ENCODE peak calls at places on chromosomes 12 and 14, in six cellular contexts. S is DND-41, B is hepatocyte, P is GM12878, R is K562, G is keratinocyte. J is an unnamed sample.
A peak's percentile ranks its signal among the peaks of the same experiment; 100 is the strongest.

GRCh38 chr14:97902630-97903029 is 1105.4 kb downstream of the VRK1 start:
- DNase-seq in S (no peak), B (no peak), P (no peak), R (no peak), G (peak; percentile 32), J (no peak)

GRCh38 chr12:103441437-103442186 is 54.2 kb downstream of the C12orf42 start:
- DNase-seq in S (peak; percentile 7), B (no peak), P (peak; percentile 97), R (no peak), G (no peak), J (no peak)

GRCh38 chr12:39236994-39237393 is 205.9 kb downstream of the KIF21A start:
- DNase-seq in S (no peak), B (peak; percentile 49), P (no peak), R (no peak), G (no peak), J (no peak)

GRCh38 chr12:52022841-52023181 is 16.1 kb downstream of the TAMALIN start:
- DNase-seq in S (no peak), B (peak; percentile 56), P (no peak), R (peak; percentile 68), G (no peak), J (no peak)

GRCh38 chr14:87869619-87870583 is 123.1 kb downstream of the GALC start:
- DNase-seq in S (no peak), B (peak; percentile 23), P (no peak), R (no peak), G (peak; percentile 17), J (no peak)

GRCh38 chr12:52971701-52972329 is 22.9 kb downstream of the KRT18 start:
- DNase-seq in S (no peak), B (peak; percentile 79), P (no peak), R (no peak), G (no peak), J (peak; percentile 96)

GRCh38 chr14:28767239-28767850 is 758 bp downstream of the FOXG1 start:
- DNase-seq in S (no peak), B (no peak), P (no peak), R (peak; percentile 23), G (no peak), J (no peak)

GRCh38 chr14:35687335-35687939 is 121.7 kb downstream of the RALGAPA1 start:
- DNase-seq in S (peak; percentile 47), B (peak; percentile 73), P (peak; percentile 2), R (peak; percentile 20), G (no peak), J (peak; percentile 23)

GRCh38 chr12:122839907-122840554 is 4.8 kb downstream of the HIP1R start:
- DNase-seq in S (no peak), B (no peak), P (no peak), R (no peak), G (no peak), J (no peak)

GRCh38 chr12:52382854-52383253 is 2.6 kb downstream of the KRT84 start:
- DNase-seq in S (no peak), B (no peak), P (no peak), R (no peak), G (no peak), J (no peak)

GRCh38 chr12:25840678-25841077 is 117.8 kb upstream of the RASSF8 start:
- DNase-seq in S (no peak), B (no peak), P (no peak), R (no peak), G (no peak), J (no peak)

GRCh38 chr12:124680863-124681778 is 113.7 kb upstream of the NCOR2 start:
- DNase-seq in S (no peak), B (peak; percentile 66), P (peak; percentile 71), R (peak; percentile 65), G (peak; percentile 38), J (peak; percentile 96)

GRCh38 chr12:91109148-91109564 is 2.1 kb downstream of the LUM start:
- DNase-seq in S (peak; percentile 42), B (peak; percentile 84), P (peak; percentile 15), R (peak; percentile 22), G (no peak), J (peak; percentile 59)

GRCh38 chr12:105933671-105934665 is 204.8 kb downstream of the NUAK1 start:
- DNase-seq in S (no peak), B (peak; percentile 56), P (no peak), R (no peak), G (peak; percentile 78), J (peak; percentile 98)

GRCh38 chr12:3491938-3492867 is 1.2 kb downstream of the PRMT8 start:
- DNase-seq in S (peak; percentile 62), B (peak; percentile 91), P (no peak), R (peak; percentile 71), G (peak; percentile 5), J (peak; percentile 7)

GRCh38 chr12:102182635-102183034 is 15.0 kb downstream of the PMCH start:
- DNase-seq in S (no peak), B (no peak), P (no peak), R (no peak), G (no peak), J (no peak)

GRCh38 chr14:95361373-95362179 is 41.9 kb upstream of the CLMN start:
- DNase-seq in S (peak; percentile 34), B (peak; percentile 52), P (no peak), R (peak; percentile 70), G (peak; percentile 25), J (peak; percentile 2)

GRCh38 chr14:61126083-61126962 is 145.3 kb downstream of the SLC38A6 start:
- DNase-seq in S (no peak), B (no peak), P (no peak), R (no peak), G (no peak), J (no peak)

GRCh38 chr12:107429006-107429698 is 256.4 kb upstream of the PWP1 start:
- DNase-seq in S (no peak), B (peak; percentile 64), P (no peak), R (no peak), G (no peak), J (peak; percentile 55)

GRCh38 chr14:63388766-63389431 is 70.2 kb upstream of the GPHB5 start:
- DNase-seq in S (peak; percentile 58), B (peak; percentile 70), P (peak; percentile 24), R (peak; percentile 32), G (no peak), J (no peak)

GRCh38 chr12:89156324-89156723 is 196.0 kb downstream of the DUSP6 start:
- DNase-seq in S (no peak), B (no peak), P (no peak), R (no peak), G (no peak), J (no peak)

GRCh38 chr14:50231475-50232275 is at the start of gene SOS2:
- DNase-seq in S (peak; percentile 82), B (peak; percentile 96), P (peak; percentile 43), R (peak; percentile 76), G (no peak), J (peak; percentile 58)

GRCh38 chr14:52266782-52267181 is 716 bp upstream of the PTGDR start:
- DNase-seq in S (no peak), B (no peak), P (no peak), R (no peak), G (no peak), J (no peak)

GRCh38 chr14:52267501-52268190 is at the start of gene PTGDR:
- DNase-seq in S (no peak), B (peak; percentile 16), P (no peak), R (no peak), G (no peak), J (peak; percentile 10)

GRCh38 chr14:52269100-52269499 is 1.6 kb downstream of the PTGDR start:
- DNase-seq in S (no peak), B (no peak), P (no peak), R (no peak), G (no peak), J (no peak)

GRCh38 chr14:52266179-52266578 is 1.3 kb upstream of the PTGDR start:
- DNase-seq in S (no peak), B (no peak), P (no peak), R (no peak), G (no peak), J (no peak)

GRCh38 chr14:52268191-52269061 is 928 bp downstream of the PTGDR start:
- DNase-seq in S (no peak), B (peak; percentile 14), P (no peak), R (no peak), G (no peak), J (no peak)
- TF ChIP-seq EZH2 in S (no peak), B (peak; percentile 67), P (no peak), R (no peak), G (peak; percentile 36), J (no peak)

DNA sequence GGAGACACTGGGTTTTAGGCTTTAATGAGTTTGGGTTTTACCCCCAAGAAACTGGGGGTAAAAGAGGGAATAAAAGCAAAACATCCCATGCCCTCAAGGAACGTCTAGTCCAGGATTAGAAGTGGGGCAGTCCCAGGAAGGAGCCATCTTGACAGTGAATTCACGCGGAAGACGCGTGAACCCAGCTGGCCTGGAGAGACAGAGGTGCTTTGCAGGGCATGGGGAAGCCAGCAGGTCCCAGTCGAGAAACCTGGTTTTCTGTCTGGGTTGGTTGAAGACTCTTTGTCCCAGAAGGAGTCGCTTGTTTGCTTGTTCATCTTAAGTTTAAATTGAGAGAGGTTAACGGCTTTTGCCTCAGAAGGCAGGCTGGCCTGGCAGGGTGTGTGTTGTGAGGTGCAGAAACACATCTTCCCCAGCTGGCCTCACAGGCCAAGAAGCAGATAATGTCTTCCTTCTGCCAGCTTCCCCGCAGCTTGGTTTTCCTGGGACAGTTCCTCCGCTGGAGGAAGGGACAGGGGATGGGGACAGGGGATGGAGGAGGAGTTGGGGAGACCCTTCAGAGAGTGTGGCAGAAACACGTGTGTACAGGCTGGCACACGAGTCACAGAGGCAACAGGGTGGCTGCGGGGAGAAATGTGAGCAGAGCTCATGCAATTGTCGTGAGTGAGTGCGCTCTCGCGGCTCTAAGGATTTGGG is 18.5 kb upstream of the CD9 start:
- DNase-seq in S (no peak), B (no peak), P (no peak), R (no peak), G (no peak), J (no peak)
- H3K27ac ChIP-seq in S (no peak overlapping the region), B (peak overlapping the region; percentile 87), P (no peak overlapping the region), R (no peak overlapping the region), G (no peak overlapping the region), J (no peak overlapping the region)

DNA sequence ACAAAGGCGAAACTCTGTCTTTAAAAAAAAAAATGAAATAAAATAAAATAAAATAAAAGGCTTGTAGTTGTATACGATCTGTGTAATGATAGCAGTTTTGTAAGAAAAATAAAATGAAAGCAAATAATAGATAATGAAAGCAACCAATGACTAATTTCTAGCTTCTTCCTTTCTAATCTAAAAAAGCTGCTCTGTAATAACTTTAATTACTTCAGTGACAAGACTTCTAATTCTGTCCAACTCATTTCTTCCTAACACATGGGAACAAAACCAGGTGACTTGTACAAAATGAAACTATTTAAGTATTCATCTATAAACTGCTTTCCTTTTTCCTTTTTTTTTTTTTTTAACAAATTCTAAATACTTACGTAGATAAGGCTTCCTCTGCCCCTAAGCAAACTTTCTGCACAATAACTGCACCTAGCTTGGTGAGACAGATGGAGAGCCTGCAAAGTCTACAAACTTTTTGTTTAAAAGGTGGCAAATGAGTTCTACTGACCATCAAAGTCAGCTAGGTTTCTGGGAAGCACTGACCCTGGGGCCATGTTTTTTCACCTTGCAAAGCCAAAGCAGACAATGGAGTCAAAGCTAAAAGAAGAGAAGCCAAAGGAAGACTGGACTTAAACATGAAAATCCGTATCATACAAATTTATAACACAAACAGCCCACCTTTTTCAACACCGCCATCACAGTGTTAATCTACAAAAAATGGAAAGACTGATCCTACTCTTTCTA is 28.2 kb downstream of the DENND5B start:
- DNase-seq in S (no peak), B (no peak), P (no peak), R (no peak), G (no peak), J (no peak)
- TF ChIP-seq EZH2 in S (no peak), B (no peak), P (no peak), R (no peak), G (no peak), J (no peak)

DNA sequence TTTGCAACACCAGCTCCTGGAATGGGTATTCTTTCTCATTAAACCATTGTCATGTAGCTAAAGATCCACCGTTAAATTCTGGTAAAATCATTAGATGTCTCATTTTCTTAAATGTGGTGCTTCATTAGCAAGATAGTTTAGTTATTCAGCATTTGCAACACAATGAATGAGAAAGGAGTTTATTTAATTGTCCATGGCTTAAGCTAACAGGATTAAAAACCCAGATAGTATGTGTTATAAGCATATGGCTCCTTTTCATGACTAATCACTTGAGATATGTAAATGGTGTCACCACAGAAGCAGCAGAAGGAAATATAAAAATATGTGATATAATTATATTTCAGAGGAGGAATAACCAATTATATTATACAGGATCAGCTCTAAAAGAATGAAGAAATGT is 155.9 kb upstream of the ARHGAP5 start:
- DNase-seq in S (no peak), B (no peak), P (no peak), R (no peak), G (no peak), J (no peak)
- H3K27ac ChIP-seq in S (no peak overlapping the region), B (no peak overlapping the region), P (no peak overlapping the region), R (no peak overlapping the region), G (no peak overlapping the region), J (no peak overlapping the region)